ENCODE peak calls at places on chromosomes 11 and 22, in ten cellular contexts. R is head of caudate nucleus; E is RCC 7860; P is Ammon's horn; F is HCEC 1CT; U is T-cell; V is COLO829; G is ELR; I is stimulated activated CD4-positive, alpha-beta T cell treated with anti-CD3 and anti-CD28 coated beads, TNF-alpha, amount 100 ng/mL, for 48 hours; Q is WTC11. O is an unnamed sample.

GRCh38 chr22:42179616-42180015 is 49.0 kb upstream of the CYP2D6 start:
- DNase-seq in R (no peak), E (peak), P (no peak), F (peak), U (no peak), V (no peak), G (peak), I (no peak), Q (no peak), O (no peak)

GRCh38 chr22:28112548-28113043 is 193.5 kb upstream of the PITPNB start:
- DNase-seq in R (no peak), E (no peak), P (peak), F (peak), U (no peak), V (peak), G (peak), I (no peak), Q (no peak), O (no peak)

GRCh38 chr11:23211221-23211620 is 350.9 kb upstream of the CCDC179 start:
- DNase-seq in R (no peak), E (peak), P (no peak), F (no peak), U (no peak), V (no peak), G (peak), I (no peak), Q (no peak), O (no peak)

GRCh38 chr11:111793863-111794262 is 27.7 kb upstream of the PPP2R1B start:
- DNase-seq in R (no peak), E (no peak), P (no peak), F (no peak), U (no peak), V (peak), G (peak), I (no peak), Q (no peak), O (no peak)

GRCh38 chr11:62880231-62880802 is 379 bp upstream of the SLC3A2 start:
- DNase-seq in R (no peak), E (peak), P (peak), F (peak), U (no peak), V (peak), G (peak), I (peak), Q (no peak), O (no peak)

GRCh38 chr11:30960387-30960992 is 374.3 kb upstream of the MPPED2 start:
- DNase-seq in R (no peak), E (peak), P (peak), F (no peak), U (no peak), V (peak), G (peak), I (no peak), Q (no peak), O (no peak)

GRCh38 chr11:129223701-129224149 is 31.6 kb upstream of the ARHGAP32 start:
- DNase-seq in R (no peak), E (no peak), P (no peak), F (peak), U (no peak), V (no peak), G (no peak), I (no peak), Q (no peak), O (no peak)

GRCh38 chr11:31417357-31417756 is 47.7 kb downstream of the DNAJC24 start:
- DNase-seq in R (no peak), E (no peak), P (no peak), F (no peak), U (no peak), V (no peak), G (no peak), I (no peak), Q (no peak), O (no peak)

GRCh38 chr11:72848846-72849466 is 34.7 kb downstream of the ATG16L2 start:
- DNase-seq in R (no peak), E (no peak), P (no peak), F (peak), U (peak), V (peak), G (peak), I (no peak), Q (peak), O (no peak)

O was measured in anterior cingulate cortex.